ENCODE peak calls at places on chromosomes 11 and 22, in four cellular contexts. B is AG20443; V is activated CD8-positive, alpha-beta T cell treated with anti-CD3 and anti-CD28 coated beads for 36 hours; Q is left colon. G is an unnamed sample.

GRCh38 chr11:112523477-112523876 is 262.8 kb upstream of the PLET1 start:
- DNase-seq in B (peak; percentile 47), V (no peak), Q (peak; percentile 30), G (no peak)

GRCh38 chr11:70432065-70432464 is 33.7 kb downstream of the CTTN start:
- DNase-seq in B (no peak), V (no peak), Q (no peak), G (no peak)

GRCh38 chr11:62805991-62806441 is 776 bp upstream of the NXF1 start:
- DNase-seq in B (no peak), V (peak; percentile 48), Q (no peak), G (no peak)

GRCh38 chr22:30922151-30922611 is 46.4 kb downstream of the MORC2 start:
- DNase-seq in B (peak; percentile 78), V (peak; percentile 78), Q (peak; percentile 72), G (no peak)

GRCh38 chr11:73195191-73196007 is 22.7 kb upstream of the P2RY2 start:
- DNase-seq in B (no peak), V (no peak), Q (peak; percentile 76), G (peak; percentile 81)

GRCh38 chr22:28885939-28886338 is 2.6 kb downstream of the ZNRF3 start:
- DNase-seq in B (no peak), V (no peak), Q (peak; percentile 60), G (no peak)

GRCh38 chr11:117464778-117465177 is 137.1 kb downstream of the CEP164 start:
- DNase-seq in B (no peak), V (no peak), Q (no peak), G (no peak)

GRCh38 chr11:5618807-5619206 is 6.0 kb upstream of the TRIM34 start:
- DNase-seq in B (peak; percentile 53), V (no peak), Q (no peak), G (peak; percentile 79)

GRCh38 chr11:4610258-4610935 is 2.4 kb upstream of the TRIM68 start:
- DNase-seq in B (peak; percentile 19), V (peak; percentile 57), Q (no peak), G (no peak)

GRCh38 chr11:58919980-58920379 is 19.3 kb upstream of the GLYATL1 start:
- DNase-seq in B (no peak), V (no peak), Q (no peak), G (no peak)